ENCODE peak calls at places on chromosomes 11 and 22, in ten cellular contexts. E is mesenchymal stem cell, Q is PC-3, B is sigmoid colon, W is BJ, X is tibial artery, Z is fibroblast of lung, L is esophagus muscularis mucosa, H is transverse colon, S is pancreas. P is an unnamed sample.
A peak's percentile ranks its signal among the peaks of the same experiment; 100 is the strongest.

GRCh38 chr11:43833657-43834073 is 47.0 kb upstream of the ALKBH3 start:
- DNase-seq in E (peak; percentile 92), Q (peak; percentile 15), B (no peak), W (no peak), X (no peak), Z (peak; percentile 91), L (no peak), H (no peak), S (no peak), P (no peak)

GRCh38 chr11:109641549-109641948 is 219.6 kb downstream of the C11orf87 start:
- DNase-seq in E (peak; percentile 57), Q (peak; percentile 61), B (no peak), W (no peak), X (no peak), Z (peak; percentile 1), L (no peak), H (no peak), S (no peak), P (no peak)

GRCh38 chr11:2214527-2215229 is 43.1 kb upstream of the TH start:
- DNase-seq in E (no peak), Q (no peak), B (peak; percentile 35), W (no peak), X (no peak), Z (no peak), L (no peak), H (no peak), S (no peak), P (no peak)

GRCh38 chr11:69218271-69218682 is 62.5 kb downstream of the SMIM38 start:
- DNase-seq in E (peak; percentile 17), Q (no peak), B (no peak), W (no peak), X (no peak), Z (no peak), L (no peak), H (no peak), S (no peak), P (no peak)

GRCh38 chr11:121082670-121083069 is 18.4 kb upstream of the TECTA start:
- DNase-seq in E (peak; percentile 32), Q (peak; percentile 25), B (no peak), W (no peak), X (no peak), Z (peak; percentile 12), L (no peak), H (no peak), S (no peak), P (no peak)

GRCh38 chr22:22089459-22090308 is 107.1 kb upstream of the TOP3B start:
- DNase-seq in E (no peak), Q (no peak), B (no peak), W (no peak), X (no peak), Z (no peak), L (peak; percentile 62), H (no peak), S (no peak), P (no peak)

GRCh38 chr11:127470485-127470884 is 469.9 kb upstream of the KIRREL3 start:
- DNase-seq in E (peak; percentile 24), Q (peak; percentile 40), B (no peak), W (no peak), X (no peak), Z (no peak), L (no peak), H (peak; percentile 8), S (no peak), P (no peak)

GRCh38 chr11:116885951-116886629 is 48.7 kb upstream of the APOA1 start:
- DNase-seq in E (peak; percentile 29), Q (no peak), B (no peak), W (no peak), X (no peak), Z (peak; percentile 83), L (no peak), H (no peak), S (no peak), P (no peak)

GRCh38 chr22:22037740-22038139 is 55.2 kb upstream of the TOP3B start:
- DNase-seq in E (peak; percentile 59), Q (peak; percentile 6), B (no peak), W (no peak), X (no peak), Z (peak; percentile 59), L (peak; percentile 68), H (no peak), S (no peak), P (no peak)

DNA sequence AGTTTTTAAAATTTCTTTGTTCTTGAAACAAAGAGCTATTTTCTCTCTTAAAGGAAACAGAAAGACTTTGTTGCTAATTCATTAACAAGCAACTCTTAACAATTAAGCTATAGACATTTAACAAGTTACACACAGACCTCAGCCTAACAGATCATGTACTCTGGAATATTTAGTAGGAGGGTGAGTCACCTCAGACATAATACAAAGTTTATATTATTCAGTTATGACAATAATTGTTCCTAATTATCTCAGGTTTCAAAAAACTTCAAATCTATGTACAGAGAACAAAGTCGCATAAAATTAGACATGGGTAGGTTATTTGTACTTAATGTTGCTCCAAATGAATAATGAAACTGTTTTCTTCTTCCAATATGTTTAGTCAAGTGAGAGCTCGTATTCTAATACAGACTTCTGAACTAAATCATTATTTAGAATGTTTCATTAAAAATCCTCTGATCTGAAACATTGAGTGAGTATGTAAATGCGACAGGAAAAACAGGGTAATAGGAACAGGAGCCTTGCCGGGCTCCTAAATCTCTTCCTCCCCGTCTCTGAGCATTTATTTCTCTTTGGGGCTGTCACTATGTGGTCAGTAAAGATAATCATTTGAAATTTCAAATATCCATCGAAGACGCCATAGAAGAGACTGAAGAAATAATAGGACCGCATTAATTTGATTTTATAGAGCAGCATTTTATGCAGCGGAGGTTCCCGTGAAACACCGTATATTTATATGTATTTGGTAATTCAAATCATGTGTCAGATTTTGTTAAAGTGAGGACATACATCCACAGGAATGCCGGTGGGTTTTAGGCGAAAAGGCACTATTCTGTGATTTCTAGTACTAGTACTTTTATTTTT is 8.7 kb upstream of the BARX2 start:
- DNase-seq in E (no peak), Q (peak; percentile 47), B (no peak), W (no peak), X (no peak), Z (no peak), L (no peak), H (no peak), S (no peak), P (no peak)
- H3K27me3 ChIP-seq in E (peaks cover 89% of the 10 kb centered on the region), Q (peaks cover 50% of the 10 kb centered on the region), B (peaks cover 89% of the 10 kb centered on the region), W (peaks cover 24% of the 10 kb centered on the region), X (no peaks in the 10 kb centered on the region), Z (peaks cover 11% of the 10 kb centered on the region), L (no peaks in the 10 kb centered on the region), H (peaks cover 73% of the 10 kb centered on the region), S (no peaks in the 10 kb centered on the region), P (peaks cover 18% of the 10 kb centered on the region)

GRCh38 chr11:35802221-35802620 is 139.6 kb downstream of the TRIM44 start:
- DNase-seq in E (no peak), Q (no peak), B (no peak), W (no peak), X (no peak), Z (no peak), L (no peak), H (no peak), S (no peak), P (no peak)

GRCh38 chr11:35804446-35805040 is 139.3 kb upstream of the LDLRAD3 start:
- DNase-seq in E (no peak), Q (no peak), B (no peak), W (no peak), X (no peak), Z (no peak), L (no peak), H (no peak), S (no peak), P (no peak)

GRCh38 chr11:35803115-35803514 is 140.5 kb downstream of the TRIM44 start:
- DNase-seq in E (no peak), Q (no peak), B (no peak), W (no peak), X (no peak), Z (no peak), L (no peak), H (no peak), S (no peak), P (no peak)

GRCh38 chr11:35800970-35801953 is 138.7 kb downstream of the TRIM44 start:
- DNase-seq in E (peak; percentile 50), Q (no peak), B (no peak), W (no peak), X (no peak), Z (no peak), L (no peak), H (no peak), S (no peak), P (no peak)

GRCh38 chr11:35802672-35803071 is 140.1 kb downstream of the TRIM44 start:
- DNase-seq in E (no peak), Q (no peak), B (no peak), W (no peak), X (no peak), Z (no peak), L (no peak), H (no peak), S (no peak), P (no peak)
- H3K4me3 ChIP-seq in E (no peak overlapping the region), Q (no peak overlapping the region), B (no peak overlapping the region), W (no peak overlapping the region), X (no peak overlapping the region), Z (no peak overlapping the region), L (no peak overlapping the region), H (no peak overlapping the region), S (no peak overlapping the region), P (no peak overlapping the region)

GRCh38 chr11:9711454-9712307 is 47.8 kb downstream of the SWAP70 start:
- DNase-seq in E (no peak), Q (no peak), B (no peak), W (no peak), X (no peak), Z (no peak), L (no peak), H (no peak), S (no peak), P (no peak)

GRCh38 chr11:9717719-9718118 is 53.8 kb downstream of the SWAP70 start:
- DNase-seq in E (no peak), Q (peak; percentile 44), B (no peak), W (no peak), X (no peak), Z (no peak), L (no peak), H (no peak), S (no peak), P (no peak)

GRCh38 chr11:9716275-9717039 is 52.6 kb downstream of the SWAP70 start:
- DNase-seq in E (peak; percentile 60), Q (peak; percentile 63), B (no peak), W (no peak), X (no peak), Z (peak; percentile 73), L (no peak), H (no peak), S (no peak), P (no peak)

GRCh38 chr11:9717040-9717357 is 53.1 kb downstream of the SWAP70 start:
- DNase-seq in E (no peak), Q (no peak), B (no peak), W (no peak), X (no peak), Z (no peak), L (no peak), H (no peak), S (no peak), P (no peak)

GRCh38 chr11:9714540-9714939 is 50.7 kb downstream of the SWAP70 start:
- DNase-seq in E (no peak), Q (no peak), B (no peak), W (no peak), X (no peak), Z (no peak), L (no peak), H (no peak), S (no peak), P (no peak)
- H3K27me3 ChIP-seq in E (no peaks in the 10 kb centered on the region), Q (no peaks in the 10 kb centered on the region), B (no peaks in the 10 kb centered on the region), W (no peaks in the 10 kb centered on the region), X (no peaks in the 10 kb centered on the region), Z (no peaks in the 10 kb centered on the region), L (no peaks in the 10 kb centered on the region), H (no peaks in the 10 kb centered on the region), S (no peaks in the 10 kb centered on the region), P (no peaks in the 10 kb centered on the region)

GRCh38 chr11:86951706-86952105 is 3.5 kb downstream of the FZD4 start:
- DNase-seq in E (no peak), Q (no peak), B (no peak), W (no peak), X (no peak), Z (no peak), L (no peak), H (no peak), S (no peak), P (no peak)
- H3K4me3 ChIP-seq in E (peak overlapping the region; percentile 95), Q (peak overlapping the region; percentile 2), B (peak overlapping the region; percentile 100), W (no peak overlapping the region), X (peak overlapping the region; percentile 89), Z (no peak overlapping the region), L (peak overlapping the region; percentile 91), H (peak overlapping the region; percentile 1), S (no peak overlapping the region), P (no peak overlapping the region)

P was measured in dorsolateral prefrontal cortex.